ENCODE peak calls at places on chromosomes 11 and 22, in ten cellular contexts. B is Caco-2; P is MM.1S; M is activated CD4-positive, alpha-beta T cell treated with anti-CD3 and anti-CD28 coated beads, Interleukin-2, amount 50 U/mL, for 1 hour; I is cardiac fibroblast; R is fibroblast of lung; Z is esophagus squamous epithelium; S is foreskin melanocyte; N is epithelial cell of esophagus; T is lung microvascular endothelial cell. K is an unnamed sample.

GRCh38 chr11:2375341-2375853 is 1.7 kb upstream of the CD81 start:
- DNase-seq in B (peak; percentile 37), P (no peak), M (no peak), I (no peak), R (no peak), Z (no peak), S (no peak), N (no peak), T (no peak), K (no peak)

GRCh38 chr11:100612766-100613165 is 74.3 kb upstream of the ARHGAP42 start:
- DNase-seq in B (no peak), P (peak; percentile 54), M (no peak), I (no peak), R (no peak), Z (no peak), S (no peak), N (no peak), T (no peak), K (peak; percentile 21)

GRCh38 chr11:127345819-127346459 is 345.4 kb upstream of the KIRREL3 start:
- DNase-seq in B (peak; percentile 51), P (peak; percentile 49), M (peak; percentile 6), I (peak; percentile 27), R (peak; percentile 16), Z (no peak), S (peak; percentile 15), N (peak; percentile 26), T (peak; percentile 14), K (peak; percentile 33)

GRCh38 chr22:27173530-27173929 is 516.1 kb downstream of the MIAT start:
- DNase-seq in B (no peak), P (no peak), M (no peak), I (no peak), R (no peak), Z (no peak), S (no peak), N (no peak), T (peak; percentile 43), K (no peak)

GRCh38 chr11:7548659-7549283 is 35.0 kb downstream of the PPFIBP2 start:
- DNase-seq in B (peak; percentile 70), P (peak; percentile 63), M (peak; percentile 16), I (no peak), R (no peak), Z (no peak), S (no peak), N (peak; percentile 40), T (no peak), K (peak; percentile 34)

GRCh38 chr22:37345863-37346514 is 63.7 kb downstream of the CYTH4 start:
- DNase-seq in B (no peak), P (no peak), M (no peak), I (peak; percentile 98), R (peak; percentile 92), Z (no peak), S (no peak), N (peak; percentile 13), T (peak; percentile 47), K (no peak)

GRCh38 chr11:23897453-23898289 is 599.2 kb upstream of the LUZP2 start:
- DNase-seq in B (no peak), P (no peak), M (no peak), I (peak; percentile 76), R (peak; percentile 75), Z (no peak), S (peak; percentile 5), N (peak; percentile 5), T (no peak), K (no peak)

GRCh38 chr11:46333129-46333947 is 13.9 kb upstream of the DGKZ start:
- DNase-seq in B (peak; percentile 29), P (no peak), M (peak; percentile 32), I (no peak), R (no peak), Z (no peak), S (no peak), N (no peak), T (no peak), K (no peak)

GRCh38 chr22:46588279-46589140 is 31.7 kb upstream of the GRAMD4 start:
- DNase-seq in B (no peak), P (no peak), M (no peak), I (no peak), R (no peak), Z (no peak), S (no peak), N (no peak), T (no peak), K (no peak)

GRCh38 chr11:129225190-129225589 is 33.1 kb upstream of the ARHGAP32 start:
- DNase-seq in B (no peak), P (no peak), M (no peak), I (peak; percentile 65), R (peak; percentile 57), Z (no peak), S (peak; percentile 20), N (peak; percentile 88), T (no peak), K (no peak)

GRCh38 chr11:84686726-84687125 is 940.4 kb downstream of the DLG2 start:
- DNase-seq in B (no peak), P (no peak), M (no peak), I (no peak), R (no peak), Z (no peak), S (no peak), N (no peak), T (no peak), K (no peak)

GRCh38 chr22:35987487-35987886 is 41.1 kb downstream of the RBFOX2 start:
- DNase-seq in B (no peak), P (no peak), M (no peak), I (peak; percentile 34), R (peak; percentile 61), Z (no peak), S (no peak), N (peak; percentile 24), T (peak; percentile 20), K (no peak)

GRCh38 chr11:1022411-1022810 is 14.1 kb downstream of the MUC6 start:
- DNase-seq in B (no peak), P (no peak), M (no peak), I (no peak), R (no peak), Z (no peak), S (no peak), N (no peak), T (no peak), K (no peak)

GRCh38 chr11:2355000-2355644 is 22.0 kb upstream of the CD81 start:
- DNase-seq in B (no peak), P (no peak), M (no peak), I (peak; percentile 42), R (peak; percentile 55), Z (no peak), S (no peak), N (no peak), T (no peak), K (no peak)

GRCh38 chr11:79501688-79502087 is 60.9 kb upstream of the TENM4 start:
- DNase-seq in B (peak; percentile 19), P (no peak), M (no peak), I (no peak), R (no peak), Z (no peak), S (no peak), N (no peak), T (no peak), K (no peak)

GRCh38 chr22:39318507-39319283 is 728 bp downstream of the RPL3 start:
- DNase-seq in B (no peak), P (peak; percentile 51), M (peak; percentile 36), I (no peak), R (peak; percentile 18), Z (no peak), S (peak; percentile 55), N (no peak), T (peak; percentile 67), K (peak; percentile 55)

GRCh38 chr11:36354221-36355003 is 58.3 kb downstream of the PRR5L start:
- DNase-seq in B (peak; percentile 12), P (peak; percentile 72), M (no peak), I (peak; percentile 58), R (no peak), Z (no peak), S (peak; percentile 84), N (peak; percentile 72), T (no peak), K (no peak)

GRCh38 chr22:25908755-25909154 is 166.8 kb downstream of the MYO18B start:
- DNase-seq in B (no peak), P (no peak), M (no peak), I (no peak), R (no peak), Z (no peak), S (no peak), N (no peak), T (no peak), K (no peak)

GRCh38 chr11:126501641-126502040 is 146.2 kb downstream of the ST3GAL4 start:
- DNase-seq in B (no peak), P (no peak), M (no peak), I (no peak), R (no peak), Z (no peak), S (no peak), N (peak; percentile 45), T (no peak), K (no peak)

GRCh38 chr22:50131894-50132293 is 38.6 kb upstream of the PANX2 start:
- DNase-seq in B (no peak), P (no peak), M (no peak), I (no peak), R (no peak), Z (no peak), S (no peak), N (no peak), T (no peak), K (no peak)

GRCh38 chr22:39814899-39815298 is 78.7 kb downstream of the ENTHD1 start:
- DNase-seq in B (no peak), P (no peak), M (no peak), I (no peak), R (peak; percentile 53), Z (no peak), S (no peak), N (peak; percentile 59), T (no peak), K (no peak)

GRCh38 chr11:108221981-108222685 is at the start of gene NPAT:
- DNase-seq in B (no peak), P (no peak), M (peak; percentile 35), I (no peak), R (no peak), Z (no peak), S (no peak), N (no peak), T (no peak), K (no peak)

GRCh38 chr22:22431271-22432220 is 77.0 kb downstream of the ZNF280B start:
- DNase-seq in B (peak; percentile 75), P (peak; percentile 73), M (peak; percentile 45), I (peak; percentile 58), R (peak; percentile 44), Z (no peak), S (no peak), N (peak; percentile 56), T (peak; percentile 62), K (peak; percentile 63)

GRCh38 chr11:76132268-76132667 is 74.0 kb downstream of the WNT11 start:
- DNase-seq in B (no peak), P (no peak), M (no peak), I (no peak), R (peak; percentile 32), Z (no peak), S (no peak), N (no peak), T (no peak), K (no peak)

GRCh38 chr22:28014141-28015055 is 95.3 kb upstream of the PITPNB start:
- DNase-seq in B (no peak), P (no peak), M (no peak), I (no peak), R (no peak), Z (no peak), S (no peak), N (no peak), T (no peak), K (no peak)

GRCh38 chr11:117814766-117815261 is 9.7 kb downstream of the FXYD2 start:
- DNase-seq in B (peak; percentile 35), P (peak; percentile 89), M (peak; percentile 81), I (no peak), R (no peak), Z (no peak), S (no peak), N (peak; percentile 14), T (peak; percentile 26), K (peak; percentile 86)

GRCh38 chr11:2149471-2150205 is 10.4 kb upstream of the IGF2 start:
- DNase-seq in B (no peak), P (no peak), M (no peak), I (no peak), R (no peak), Z (no peak), S (no peak), N (no peak), T (no peak), K (no peak)

GRCh38 chr11:48087974-48088681 is 107.8 kb downstream of the PTPRJ start:
- DNase-seq in B (no peak), P (no peak), M (no peak), I (no peak), R (no peak), Z (no peak), S (no peak), N (no peak), T (no peak), K (no peak)

K was measured in RPMI8226.